ENCODE peak calls at places on chromosomes 12 and 14, in eight cellular contexts. Q, E, I, Y, M, K, B and Z are unnamed samples.

GRCh38 chr14:99884834-99885648 is 91.8 kb downstream of the EML1 start:
- DNase-seq in Y (no peak), I (peak), Q (no peak), K (no peak), M (peak), E (peak), B (no peak), Z (peak)

GRCh38 chr12:27309995-27310315 is 22.7 kb upstream of the BMAL2 start:
- DNase-seq in E (no peak), K (no peak), Y (no peak), M (no peak), Q (no peak), I (no peak), B (no peak), Z (no peak)

GRCh38 chr12:124030510-124030909 is 57.5 kb downstream of the ZNF664 start:
- DNase-seq in I (peak), Q (no peak), M (no peak), B (no peak), Y (no peak), E (no peak), K (no peak), Z (no peak)

GRCh38 chr14:70332015-70332414 is 27.5 kb downstream of the COX16 start:
- DNase-seq in E (no peak), I (no peak), M (no peak), B (no peak), K (no peak), Y (no peak), Q (no peak), Z (no peak)

GRCh38 chr12:122874081-122874480 is 21.8 kb downstream of the VPS37B start:
- DNase-seq in E (no peak), Y (no peak), M (no peak), Q (no peak), K (no peak), I (peak), B (no peak), Z (no peak)

GRCh38 chr14:105465209-105466031 is 9.2 kb upstream of the CRIP2 start:
- DNase-seq in K (no peak), B (no peak), M (no peak), E (no peak), Q (no peak), I (no peak), Y (no peak), Z (no peak)

GRCh38 chr12:71639341-71639760 is 24.3 kb downstream of the ZFC3H1 start:
- DNase-seq in E (no peak), M (no peak), Q (no peak), I (peak), B (no peak), Y (no peak), K (no peak), Z (no peak)

GRCh38 chr12:101653030-101653429 is 44.4 kb upstream of the CHPT1 start:
- DNase-seq in B (no peak), Y (no peak), Q (no peak), K (no peak), M (no peak), I (no peak), E (no peak), Z (no peak)

GRCh38 chr14:94965551-94966339 is 191.6 kb downstream of the DICER1 start:
- DNase-seq in E (no peak), K (no peak), I (no peak), M (no peak), Y (no peak), Q (no peak), B (no peak), Z (no peak)

GRCh38 chr12:57810450-57810849 is 8.1 kb downstream of the AVIL start:
- DNase-seq in Q (no peak), K (no peak), Y (no peak), I (no peak), E (no peak), B (no peak), M (no peak), Z (no peak)